ENCODE peak calls at places on chromosomes 12 and 14, in six cellular contexts. R, F, N, S, J and Z are unnamed samples.

GRCh38 chr12:13702401-13702800 is 279.0 kb downstream of the GRIN2B start:
- DNase-seq in J (no peak), N (no peak), F (no peak), S (no peak), R (no peak), Z (no peak)

GRCh38 chr12:57370084-57370483 is 60.8 kb downstream of the R3HDM2 start:
- DNase-seq in R (no peak), F (no peak), J (no peak), N (no peak), S (no peak), Z (no peak)

GRCh38 chr12:30694971-30695326 is 720 bp downstream of the IPO8 start:
- DNase-seq in N (no peak), R (peak; percentile 47), J (peak; percentile 61), S (peak; percentile 87), F (no peak), Z (no peak)

GRCh38 chr14:104137297-104138097 is 890 bp upstream of the KIF26A start:
- DNase-seq in S (peak; percentile 95), R (peak; percentile 56), J (peak; percentile 75), F (peak; percentile 24), N (peak; percentile 22), Z (peak; percentile 74)

GRCh38 chr12:3732901-3733300 is 20.0 kb downstream of the CRACR2A start:
- DNase-seq in F (no peak), R (peak; percentile 10), N (no peak), S (no peak), J (no peak), Z (no peak)

GRCh38 chr14:23430733-23431105 is 4.7 kb downstream of the MYH7 start:
- DNase-seq in F (no peak), R (no peak), J (no peak), N (no peak), S (no peak), Z (no peak)

GRCh38 chr14:78228702-78229327 is 58.6 kb downstream of the NRXN3 start:
- DNase-seq in N (no peak), R (no peak), J (no peak), S (no peak), F (no peak), Z (no peak)

GRCh38 chr14:76773188-76773885 is 12.1 kb downstream of the VASH1 start:
- DNase-seq in N (no peak), F (peak; percentile 49), J (peak; percentile 76), S (peak; percentile 72), R (peak; percentile 80), Z (peak; percentile 38)

GRCh38 chr12:65496617-65497016 is 218.1 kb downstream of the MSRB3 start:
- DNase-seq in S (no peak), R (no peak), J (peak; percentile 69), F (no peak), N (no peak), Z (no peak)

GRCh38 chr14:35336171-35337073 is 44.2 kb downstream of the PSMA6 start:
- DNase-seq in J (peak; percentile 94), F (peak; percentile 91), R (peak; percentile 53), S (peak; percentile 88), N (peak; percentile 91), Z (peak; percentile 95)

GRCh38 chr12:49259452-49259851 is 5.4 kb upstream of the TUBA1C start:
- DNase-seq in N (no peak), S (no peak), R (no peak), J (no peak), F (no peak), Z (no peak)
- H3K27ac ChIP-seq in N (no peak overlapping the region), S (no peak overlapping the region), R (peak overlapping the region; percentile 68), J (no peak overlapping the region), F (no peak overlapping the region), Z (peak overlapping the region; percentile 72)

DNA sequence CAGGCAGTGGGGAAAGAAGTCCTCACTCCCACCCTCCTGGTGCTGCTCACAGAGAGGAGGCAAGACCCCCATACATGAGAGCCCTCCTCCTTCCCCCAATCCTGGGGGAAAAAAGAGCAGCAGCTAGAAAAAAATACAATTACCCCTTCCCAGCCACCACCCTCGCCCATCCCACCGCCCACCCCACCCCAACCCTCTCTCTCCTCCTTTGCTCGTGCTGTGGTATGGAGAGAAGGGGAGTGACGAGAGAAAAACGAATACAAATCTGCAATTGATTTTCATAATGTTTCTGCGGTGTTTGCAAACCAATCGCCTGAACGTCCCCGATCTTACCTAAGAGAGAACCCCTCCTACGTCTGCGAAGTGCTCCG is 219 bp upstream of the HOXC11 start:
- DNase-seq in S (no peak), J (no peak), N (no peak), R (no peak), F (no peak), Z (no peak)
- H3K4me1 ChIP-seq in S (no peaks in the 10 kb centered on the region), J (peaks cover 5% of the 10 kb centered on the region), N (peaks cover 22% of the 10 kb centered on the region), R (peaks cover 20% of the 10 kb centered on the region), F (peaks cover 8% of the 10 kb centered on the region), Z (peaks cover under 1% of the 10 kb centered on the region)

GRCh38 chr12:52874573-52875435 is 26.0 kb upstream of the KRT78 start:
- DNase-seq in F (no peak), S (no peak), J (no peak), N (no peak), R (peak; percentile 17), Z (no peak)
- H3K4me3 ChIP-seq in F (peak overlapping the region; percentile 34), S (peak overlapping the region; percentile 68), J (peak overlapping the region; percentile 61), N (no peak overlapping the region), R (peak overlapping the region; percentile 44), Z (no peak overlapping the region)

GRCh38 chr12:106134294-106134949 is 4.3 kb downstream of the NUAK1 start:
- DNase-seq in R (no peak), J (no peak), F (no peak), N (no peak), S (peak; percentile 70), Z (no peak)
- H3K27ac ChIP-seq in R (peak overlapping the region; percentile 83), J (no peak overlapping the region), F (no peak overlapping the region), N (no peak overlapping the region), S (no peak overlapping the region), Z (peak overlapping the region; percentile 79)